ENCODE peak calls at places on chromosomes 1 and 21, in seven cellular contexts. E is left lung; Y is CD4-positive, alpha-beta T cell; M is K562; Z is Calu3; K is lower leg skin; X is choroid plexus epithelial cell. W is an unnamed sample.

GRCh38 chr1:23699280-23700179 is 7.9 kb downstream of the RPL11 start:
- DNase-seq in E (no peak), Y (no peak), M (no peak), Z (no peak), K (no peak), X (no peak), W (no peak)

GRCh38 chr1:166273618-166274017 is 106.8 kb upstream of the FAM78B start:
- DNase-seq in E (no peak), Y (no peak), M (no peak), Z (no peak), K (no peak), X (no peak), W (no peak)

GRCh38 chr1:70672333-70672935 is 261.4 kb downstream of the CTH start:
- DNase-seq in E (no peak), Y (no peak), M (no peak), Z (no peak), K (no peak), X (no peak), W (no peak)

GRCh38 chr1:31523769-31524168 is 52.5 kb upstream of the TINAGL1 start:
- DNase-seq in E (peak; percentile 91), Y (no peak), M (no peak), Z (no peak), K (no peak), X (no peak), W (peak; percentile 100)

GRCh38 chr1:214124915-214125314 is 137.1 kb downstream of the PROX1 start:
- DNase-seq in E (no peak), Y (no peak), M (no peak), Z (no peak), K (no peak), X (no peak), W (no peak)

GRCh38 chr1:150156868-150157603 is 7.3 kb downstream of the PLEKHO1 start:
- DNase-seq in E (no peak), Y (no peak), M (no peak), Z (no peak), K (peak; percentile 70), X (no peak), W (no peak)

GRCh38 chr1:45864124-45864721 is 60.8 kb downstream of the MAST2 start:
- DNase-seq in E (no peak), Y (no peak), M (peak; percentile 65), Z (no peak), K (no peak), X (peak; percentile 50), W (no peak)

GRCh38 chr1:160186734-160187133 is 3.6 kb upstream of the CASQ1 start:
- DNase-seq in E (no peak), Y (no peak), M (no peak), Z (no peak), K (no peak), X (no peak), W (no peak)

GRCh38 chr1:246219508-246220030 is 287.5 kb downstream of the SMYD3 start:
- DNase-seq in E (no peak), Y (no peak), M (peak; percentile 34), Z (no peak), K (no peak), X (peak; percentile 52), W (no peak)

GRCh38 chr21:44353200-44353970 is at the start of gene TRPM2:
- DNase-seq in E (peak; percentile 80), Y (no peak), M (no peak), Z (no peak), K (no peak), X (peak; percentile 36), W (no peak)

GRCh38 chr1:248849637-248850036 is 9.2 kb downstream of the ZNF692 start:
- DNase-seq in E (no peak), Y (no peak), M (no peak), Z (no peak), K (no peak), X (no peak), W (no peak)

GRCh38 chr1:184843732-184844495 is 89.3 kb upstream of the EDEM3 start:
- DNase-seq in E (no peak), Y (peak; percentile 47), M (peak; percentile 35), Z (no peak), K (no peak), X (no peak), W (no peak)

GRCh38 chr1:2041887-2042286 is 8.3 kb upstream of the PRKCZ start:
- DNase-seq in E (no peak), Y (no peak), M (no peak), Z (no peak), K (no peak), X (no peak), W (no peak)

GRCh38 chr1:2044510-2045319 is 5.5 kb upstream of the PRKCZ start:
- DNase-seq in E (peak; percentile 62), Y (peak; percentile 65), M (peak; percentile 72), Z (peak; percentile 80), K (peak; percentile 93), X (peak; percentile 29), W (no peak)

GRCh38 chr1:2043886-2044285 is 6.3 kb upstream of the PRKCZ start:
- DNase-seq in E (no peak), Y (no peak), M (no peak), Z (no peak), K (no peak), X (no peak), W (no peak)

GRCh38 chr1:2041305-2041704 is 8.9 kb upstream of the PRKCZ start:
- DNase-seq in E (no peak), Y (no peak), M (no peak), Z (no peak), K (no peak), X (no peak), W (no peak)

GRCh38 chr1:2042830-2043773 is 7.1 kb upstream of the PRKCZ start:
- DNase-seq in E (no peak), Y (no peak), M (no peak), Z (no peak), K (no peak), X (no peak), W (no peak)
- TF ChIP-seq CTCF in E (no peak), Y (no peak), M (no peak), Z (peak; percentile 23), K (no peak), X (no peak), W (no peak)

GRCh38 chr1:241503444-241503843 is 16.1 kb downstream of the FH start:
- DNase-seq in E (no peak), Y (no peak), M (no peak), Z (no peak), K (no peak), X (no peak), W (no peak)

DNA sequence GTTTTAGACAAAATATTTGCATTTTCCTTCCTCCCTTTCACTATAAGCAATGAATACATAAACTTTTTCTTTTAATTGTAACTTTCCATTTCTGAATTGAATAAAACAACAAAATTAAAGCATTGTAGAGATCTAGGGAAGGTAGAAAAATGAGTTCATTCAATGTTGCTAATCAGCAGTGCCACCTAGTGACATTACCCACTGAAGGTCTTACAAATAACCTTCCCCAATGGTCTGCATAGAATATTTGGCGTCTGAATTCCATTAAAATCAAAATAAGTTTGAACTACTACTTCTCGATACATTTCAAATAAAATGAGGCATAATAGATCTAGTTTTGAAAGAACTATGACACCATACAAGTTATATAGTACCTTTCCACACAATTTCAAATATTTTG is 19.6 kb downstream of the FH start:
- DNase-seq in E (no peak), Y (no peak), M (peak; percentile 36), Z (peak; percentile 28), K (no peak), X (peak; percentile 71), W (no peak)
- TF ChIP-seq CTCF in E (no peak), Y (no peak), M (peak; percentile 50), Z (no peak), K (no peak), X (peak; percentile 50), W (no peak)

DNA sequence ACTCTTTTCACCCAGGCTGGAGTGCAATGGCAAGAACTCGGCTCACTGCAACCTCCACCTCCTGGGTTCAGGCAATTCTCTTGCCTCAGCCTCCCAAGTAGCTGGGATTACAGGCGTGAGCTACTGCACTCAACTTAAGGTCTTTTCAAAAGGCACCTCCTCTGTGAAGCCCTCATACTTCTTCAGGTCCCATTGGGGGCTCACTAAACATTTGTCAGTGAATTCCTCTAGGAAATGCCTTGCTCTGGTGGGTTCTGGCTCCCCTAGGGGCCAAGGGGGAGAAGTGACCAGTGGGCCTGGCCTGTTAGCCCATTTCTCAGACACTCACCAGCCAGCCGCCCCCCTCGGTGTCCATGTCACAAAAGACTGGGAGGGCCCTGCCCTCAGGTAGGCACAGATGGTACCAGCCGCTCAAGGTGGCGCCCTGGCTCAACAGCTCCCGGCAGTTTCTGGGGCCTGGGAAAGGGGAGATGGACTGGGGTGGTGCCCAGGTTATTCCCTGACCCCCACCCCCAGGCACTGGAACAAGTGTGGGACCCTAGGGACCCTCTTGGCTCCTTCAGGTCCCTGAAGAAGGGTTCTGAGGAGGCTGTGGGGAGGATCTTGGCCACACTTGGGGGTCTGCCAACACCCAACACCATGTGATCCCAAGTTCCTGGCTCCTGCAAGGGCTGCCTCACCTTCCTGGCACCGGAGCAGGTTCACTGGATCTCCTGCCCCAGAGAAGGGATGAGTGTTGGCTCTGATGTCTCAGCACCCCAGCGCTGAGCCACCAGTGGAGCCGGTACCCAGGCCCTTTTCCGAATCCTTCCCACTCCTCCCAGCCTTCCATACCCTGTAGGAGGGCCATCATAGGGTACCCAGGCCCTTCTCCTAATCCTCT is 1.6 kb downstream of the FCN3 start:
- DNase-seq in E (no peak), Y (no peak), M (peak; percentile 71), Z (no peak), K (no peak), X (no peak), W (no peak)
- TF ChIP-seq CTCF in E (peak; percentile 26), Y (no peak), M (peak; percentile 77), Z (no peak), K (no peak), X (peak; percentile 47), W (peak; percentile 42)

GRCh38 chr1:9942399-9942938 is 722 bp downstream of the LZIC start:
- DNase-seq in E (no peak), Y (no peak), M (peak; percentile 74), Z (peak; percentile 6), K (no peak), X (peak; percentile 81), W (no peak)
- TF ChIP-seq CTCF in E (peak; percentile 31), Y (peak; percentile 31), M (peak; percentile 71), Z (no peak), K (no peak), X (peak; percentile 59), W (peak; percentile 65)

DNA sequence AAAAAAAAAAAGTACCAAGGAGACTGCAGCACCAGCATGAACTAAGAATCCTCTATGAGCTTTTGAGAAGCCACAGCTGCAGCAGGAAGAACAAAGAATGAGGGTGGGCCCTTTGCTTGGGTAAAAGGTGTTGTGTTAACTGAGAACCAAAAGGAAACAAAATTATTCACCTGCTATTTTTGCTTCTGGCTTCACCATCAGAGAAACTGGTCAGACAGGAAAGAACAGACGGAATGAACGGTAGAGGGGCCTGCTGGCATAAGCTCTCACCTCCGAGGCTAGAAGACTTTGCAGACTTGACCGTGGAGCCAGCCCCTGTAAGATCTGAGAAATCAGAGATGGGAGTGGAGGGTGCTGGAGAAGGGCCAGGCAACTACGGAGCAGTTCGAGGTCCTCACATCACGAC is 27.6 kb downstream of the IL10RB start:
- DNase-seq in E (no peak), Y (no peak), M (no peak), Z (peak; percentile 8), K (peak; percentile 50), X (no peak), W (no peak)
- TF ChIP-seq CTCF in E (no peak), Y (no peak), M (no peak), Z (no peak), K (no peak), X (no peak), W (no peak)

GRCh38 chr21:24852610-24853195 is 754.6 kb downstream of the MRPL39 start:
- DNase-seq in E (no peak), Y (no peak), M (no peak), Z (no peak), K (no peak), X (no peak), W (no peak)

GRCh38 chr21:24861471-24861870 is 745.8 kb downstream of the MRPL39 start:
- DNase-seq in E (no peak), Y (no peak), M (no peak), Z (no peak), K (no peak), X (no peak), W (no peak)

GRCh38 chr21:24856326-24856725 is 751.0 kb downstream of the MRPL39 start:
- DNase-seq in E (no peak), Y (no peak), M (no peak), Z (no peak), K (no peak), X (no peak), W (no peak)
- TF ChIP-seq CTCF in E (no peak), Y (no peak), M (no peak), Z (no peak), K (no peak), X (no peak), W (no peak)